ENCODE peak calls at places on chromosomes 11 and 22, in seven cellular contexts. C, P, R, Y, S, O and E are unnamed samples.

GRCh38 chr11:69301491-69302401 is 7.8 kb downstream of the MYEOV start:
- DNase-seq in Y (no peak), C (no peak), O (peak), P (no peak), S (no peak), R (peak), E (peak)

GRCh38 chr11:68528630-68529029 is 68.1 kb downstream of the PPP6R3 start:
- DNase-seq in S (no peak), R (no peak), Y (no peak), O (no peak), P (peak), C (no peak), E (no peak)

GRCh38 chr11:116701876-116702275 is 70.9 kb downstream of the BUD13 start:
- DNase-seq in S (no peak), O (no peak), R (no peak), Y (no peak), P (no peak), C (no peak), E (no peak)

GRCh38 chr22:37623075-37624016 is 14.7 kb downstream of the GGA1 start:
- DNase-seq in Y (peak), P (no peak), O (peak), C (no peak), S (peak), R (peak), E (no peak)

GRCh38 chr11:76802621-76803020 is 19.5 kb downstream of the TSKU start:
- DNase-seq in Y (no peak), O (no peak), P (peak), S (no peak), R (no peak), C (no peak), E (no peak)

GRCh38 chr11:285021-285893 is 3.7 kb upstream of the PGGHG start:
- DNase-seq in O (no peak), R (no peak), C (no peak), Y (peak), P (no peak), S (no peak), E (no peak)

GRCh38 chr11:34899633-34900016 is 16.6 kb downstream of the APIP start:
- DNase-seq in R (peak), P (no peak), S (no peak), C (no peak), Y (no peak), O (no peak), E (no peak)

GRCh38 chr11:114134870-114135269 is 75.4 kb downstream of the ZBTB16 start:
- DNase-seq in Y (no peak), P (no peak), O (peak), C (no peak), R (no peak), S (no peak), E (no peak)

GRCh38 chr22:21029486-21030025 is 2.8 kb downstream of the SLC7A4 start:
- DNase-seq in O (no peak), C (no peak), Y (no peak), S (no peak), P (no peak), R (no peak), E (no peak)

GRCh38 chr11:79227732-79228416 is 213.0 kb downstream of the TENM4 start:
- DNase-seq in P (no peak), C (no peak), S (no peak), Y (no peak), R (no peak), O (no peak), E (no peak)

GRCh38 chr11:60860943-60861342 is 5.2 kb upstream of the PTGDR2 start:
- DNase-seq in P (no peak), S (no peak), C (no peak), Y (no peak), R (peak), O (no peak), E (no peak)